ENCODE peak calls at places on chromosome 17, in six cellular contexts. L, Q, G, J, F and S are unnamed samples.
A peak's percentile ranks its signal among the peaks of the same experiment; 100 is the strongest.

GRCh38 chr17:79667746-79668145 is 56.9 kb upstream of the RBFOX3 start:
- DNase-seq in L (no peak), Q (no peak), G (no peak), J (no peak), F (no peak), S (no peak)

GRCh38 chr17:801660-802059 is 19.5 kb downstream of the MRM3 start:
- DNase-seq in L (no peak), Q (no peak), G (no peak), J (no peak), F (peak; percentile 20), S (no peak)

GRCh38 chr17:32495347-32496253 is 8.8 kb downstream of the CDK5R1 start:
- DNase-seq in L (no peak), Q (no peak), G (no peak), J (no peak), F (peak; percentile 54), S (no peak)

GRCh38 chr17:70102531-70102930 is 27.5 kb downstream of the KCNJ16 start:
- DNase-seq in L (no peak), Q (no peak), G (no peak), J (no peak), F (no peak), S (no peak)

GRCh38 chr17:81253358-81254131 is 14.4 kb downstream of the NDUFAF8 start:
- DNase-seq in L (no peak), Q (no peak), G (no peak), J (peak; percentile 44), F (peak; percentile 51), S (no peak)

GRCh38 chr17:37019117-37019744 is 70.5 kb downstream of the AATF start:
- DNase-seq in L (no peak), Q (no peak), G (no peak), J (no peak), F (no peak), S (no peak)

GRCh38 chr17:80960797-80961452 is 30.7 kb upstream of the CHMP6 start:
- DNase-seq in L (no peak), Q (no peak), G (no peak), J (no peak), F (no peak), S (no peak)

GRCh38 chr17:56592487-56593072 is 919 bp upstream of the NOG start:
- DNase-seq in L (no peak), Q (no peak), G (no peak), J (peak; percentile 81), F (peak; percentile 43), S (no peak)

GRCh38 chr17:2719861-2720260 is 8.3 kb upstream of the CLUH start:
- DNase-seq in L (no peak), Q (no peak), G (no peak), J (no peak), F (no peak), S (no peak)

GRCh38 chr17:40552806-40553693 is 12.2 kb downstream of the CCR7 start:
- DNase-seq in L (no peak), Q (no peak), G (no peak), J (no peak), F (no peak), S (no peak)

GRCh38 chr17:34797724-34798123 is 163.5 kb downstream of the CCT6B start:
- DNase-seq in L (no peak), Q (no peak), G (no peak), J (peak; percentile 22), F (peak; percentile 14), S (no peak)

GRCh38 chr17:63443053-63443452 is 3.1 kb downstream of the CYB561 start:
- DNase-seq in L (no peak), Q (no peak), G (no peak), J (no peak), F (no peak), S (no peak)

GRCh38 chr17:80418589-80418988 is 3.6 kb downstream of the ENDOV start:
- DNase-seq in L (no peak), Q (no peak), G (no peak), J (no peak), F (no peak), S (no peak)

GRCh38 chr17:17403899-17404576 is 72.8 kb upstream of the MED9 start:
- DNase-seq in L (no peak), Q (peak; percentile 26), G (no peak), J (no peak), F (no peak), S (no peak)